ENCODE peak calls at places on chromosomes 7 and 10, in nine cellular contexts. One of them, this sample, is unnamed.

GRCh38 chr7:50217961-50218360 is 86.6 kb upstream of the IKZF1 start:
- DNase-seq in iris pigment epithelial cell: no peak
- DNase-seq in foreskin fibroblast: no peak
- DNase-seq in aorta: no peak
- DNase-seq in AG08395: no peak
- DNase-seq in D341Med: no peak
- DNase-seq in activated CD4-positive, alpha-beta memory T cell treated with anti-CD3 and anti-CD28 coated beads for 36 hours: no peak
- DNase-seq in fibroblast of pulmonary artery: no peak
- DNase-seq in activated CD4-positive, alpha-beta T cell treated with anti-CD3 and anti-CD28 coated beads, Interleukin-2, amount 50 U/mL, for 24 hours: no peak
- DNase-seq in this sample: no peak

GRCh38 chr10:49615721-49616120 is 1.9 kb downstream of the CHAT start:
- DNase-seq in aorta: peak
- DNase-seq in iris pigment epithelial cell: no peak
- DNase-seq in activated CD4-positive, alpha-beta T cell treated with anti-CD3 and anti-CD28 coated beads, Interleukin-2, amount 50 U/mL, for 24 hours: no peak
- DNase-seq in foreskin fibroblast: no peak
- DNase-seq in activated CD4-positive, alpha-beta memory T cell treated with anti-CD3 and anti-CD28 coated beads for 36 hours: no peak
- DNase-seq in D341Med: no peak
- DNase-seq in AG08395: no peak
- DNase-seq in fibroblast of pulmonary artery: no peak
- DNase-seq in this sample: no peak

GRCh38 chr7:107953924-107954303 is 49.0 kb downstream of the LAMB1 start:
- DNase-seq in AG08395: no peak
- DNase-seq in foreskin fibroblast: peak
- DNase-seq in activated CD4-positive, alpha-beta T cell treated with anti-CD3 and anti-CD28 coated beads, Interleukin-2, amount 50 U/mL, for 24 hours: no peak
- DNase-seq in activated CD4-positive, alpha-beta memory T cell treated with anti-CD3 and anti-CD28 coated beads for 36 hours: no peak
- DNase-seq in D341Med: no peak
- DNase-seq in fibroblast of pulmonary artery: peak
- DNase-seq in iris pigment epithelial cell: no peak
- DNase-seq in aorta: no peak
- DNase-seq in this sample: no peak

GRCh38 chr7:19557726-19558470 is 150.9 kb downstream of the POLR1F start:
- DNase-seq in AG08395: no peak
- DNase-seq in fibroblast of pulmonary artery: no peak
- DNase-seq in D341Med: no peak
- DNase-seq in activated CD4-positive, alpha-beta T cell treated with anti-CD3 and anti-CD28 coated beads, Interleukin-2, amount 50 U/mL, for 24 hours: no peak
- DNase-seq in activated CD4-positive, alpha-beta memory T cell treated with anti-CD3 and anti-CD28 coated beads for 36 hours: no peak
- DNase-seq in foreskin fibroblast: no peak
- DNase-seq in aorta: no peak
- DNase-seq in iris pigment epithelial cell: peak
- DNase-seq in this sample: no peak

GRCh38 chr10:71575446-71575845 is 144.1 kb downstream of the C10orf105 start:
- DNase-seq in D341Med: no peak
- DNase-seq in activated CD4-positive, alpha-beta memory T cell treated with anti-CD3 and anti-CD28 coated beads for 36 hours: no peak
- DNase-seq in foreskin fibroblast: no peak
- DNase-seq in fibroblast of pulmonary artery: no peak
- DNase-seq in aorta: no peak
- DNase-seq in activated CD4-positive, alpha-beta T cell treated with anti-CD3 and anti-CD28 coated beads, Interleukin-2, amount 50 U/mL, for 24 hours: no peak
- DNase-seq in iris pigment epithelial cell: no peak
- DNase-seq in AG08395: no peak
- DNase-seq in this sample: no peak

GRCh38 chr10:78768041-78768569 is 300.7 kb upstream of the ZMIZ1 start:
- DNase-seq in fibroblast of pulmonary artery: no peak
- DNase-seq in foreskin fibroblast: no peak
- DNase-seq in AG08395: no peak
- DNase-seq in iris pigment epithelial cell: no peak
- DNase-seq in D341Med: no peak
- DNase-seq in activated CD4-positive, alpha-beta memory T cell treated with anti-CD3 and anti-CD28 coated beads for 36 hours: peak
- DNase-seq in activated CD4-positive, alpha-beta T cell treated with anti-CD3 and anti-CD28 coated beads, Interleukin-2, amount 50 U/mL, for 24 hours: no peak
- DNase-seq in aorta: no peak
- DNase-seq in this sample: no peak

GRCh38 chr7:96407427-96407826 is 85.5 kb upstream of the SLC25A13 start:
- DNase-seq in foreskin fibroblast: peak
- DNase-seq in aorta: no peak
- DNase-seq in fibroblast of pulmonary artery: no peak
- DNase-seq in activated CD4-positive, alpha-beta memory T cell treated with anti-CD3 and anti-CD28 coated beads for 36 hours: no peak
- DNase-seq in activated CD4-positive, alpha-beta T cell treated with anti-CD3 and anti-CD28 coated beads, Interleukin-2, amount 50 U/mL, for 24 hours: no peak
- DNase-seq in AG08395: no peak
- DNase-seq in D341Med: no peak
- DNase-seq in iris pigment epithelial cell: peak
- DNase-seq in this sample: no peak

GRCh38 chr7:71752171-71752935 is 620.4 kb downstream of the GALNT17 start:
- DNase-seq in iris pigment epithelial cell: peak
- DNase-seq in fibroblast of pulmonary artery: peak
- DNase-seq in aorta: peak
- DNase-seq in D341Med: peak
- DNase-seq in AG08395: peak
- DNase-seq in activated CD4-positive, alpha-beta memory T cell treated with anti-CD3 and anti-CD28 coated beads for 36 hours: peak
- DNase-seq in foreskin fibroblast: no peak
- DNase-seq in activated CD4-positive, alpha-beta T cell treated with anti-CD3 and anti-CD28 coated beads, Interleukin-2, amount 50 U/mL, for 24 hours: peak
- DNase-seq in this sample: peak

GRCh38 chr7:1301054-1301811 is 68.6 kb downstream of the UNCX start:
- DNase-seq in D341Med: peak
- DNase-seq in AG08395: no peak
- DNase-seq in activated CD4-positive, alpha-beta memory T cell treated with anti-CD3 and anti-CD28 coated beads for 36 hours: no peak
- DNase-seq in aorta: no peak
- DNase-seq in activated CD4-positive, alpha-beta T cell treated with anti-CD3 and anti-CD28 coated beads, Interleukin-2, amount 50 U/mL, for 24 hours: no peak
- DNase-seq in iris pigment epithelial cell: no peak
- DNase-seq in fibroblast of pulmonary artery: no peak
- DNase-seq in foreskin fibroblast: no peak
- DNase-seq in this sample: no peak

GRCh38 chr7:14233026-14233897 is 243.8 kb upstream of the ETV1 start:
- DNase-seq in aorta: no peak
- DNase-seq in foreskin fibroblast: peak
- DNase-seq in AG08395: peak
- DNase-seq in activated CD4-positive, alpha-beta memory T cell treated with anti-CD3 and anti-CD28 coated beads for 36 hours: no peak
- DNase-seq in D341Med: no peak
- DNase-seq in activated CD4-positive, alpha-beta T cell treated with anti-CD3 and anti-CD28 coated beads, Interleukin-2, amount 50 U/mL, for 24 hours: no peak
- DNase-seq in iris pigment epithelial cell: peak
- DNase-seq in fibroblast of pulmonary artery: peak
- DNase-seq in this sample: no peak

GRCh38 chr10:71283410-71283809 is 35.6 kb upstream of the SLC29A3 start:
- DNase-seq in fibroblast of pulmonary artery: no peak
- DNase-seq in AG08395: no peak
- DNase-seq in foreskin fibroblast: no peak
- DNase-seq in activated CD4-positive, alpha-beta T cell treated with anti-CD3 and anti-CD28 coated beads, Interleukin-2, amount 50 U/mL, for 24 hours: no peak
- DNase-seq in aorta: no peak
- DNase-seq in activated CD4-positive, alpha-beta memory T cell treated with anti-CD3 and anti-CD28 coated beads for 36 hours: no peak
- DNase-seq in iris pigment epithelial cell: no peak
- DNase-seq in D341Med: no peak
- DNase-seq in this sample: no peak

GRCh38 chr7:107614425-107614824 is 34.4 kb downstream of the BCAP29 start:
- DNase-seq in fibroblast of pulmonary artery: peak
- DNase-seq in iris pigment epithelial cell: peak
- DNase-seq in foreskin fibroblast: peak
- DNase-seq in activated CD4-positive, alpha-beta T cell treated with anti-CD3 and anti-CD28 coated beads, Interleukin-2, amount 50 U/mL, for 24 hours: no peak
- DNase-seq in activated CD4-positive, alpha-beta memory T cell treated with anti-CD3 and anti-CD28 coated beads for 36 hours: no peak
- DNase-seq in AG08395: peak
- DNase-seq in aorta: no peak
- DNase-seq in D341Med: no peak
- DNase-seq in this sample: no peak

GRCh38 chr7:2405601-2406345 is 2.4 kb downstream of the CHST12 start:
- DNase-seq in AG08395: no peak
- DNase-seq in D341Med: no peak
- DNase-seq in iris pigment epithelial cell: no peak
- DNase-seq in activated CD4-positive, alpha-beta memory T cell treated with anti-CD3 and anti-CD28 coated beads for 36 hours: peak
- DNase-seq in foreskin fibroblast: no peak
- DNase-seq in fibroblast of pulmonary artery: no peak
- DNase-seq in activated CD4-positive, alpha-beta T cell treated with anti-CD3 and anti-CD28 coated beads, Interleukin-2, amount 50 U/mL, for 24 hours: peak
- DNase-seq in aorta: no peak
- DNase-seq in this sample: no peak

GRCh38 chr7:120259382-120259781 is 13.6 kb upstream of the KCND2 start:
- DNase-seq in aorta: no peak
- DNase-seq in AG08395: no peak
- DNase-seq in fibroblast of pulmonary artery: peak
- DNase-seq in iris pigment epithelial cell: peak
- DNase-seq in activated CD4-positive, alpha-beta T cell treated with anti-CD3 and anti-CD28 coated beads, Interleukin-2, amount 50 U/mL, for 24 hours: no peak
- DNase-seq in D341Med: no peak
- DNase-seq in foreskin fibroblast: no peak
- DNase-seq in activated CD4-positive, alpha-beta memory T cell treated with anti-CD3 and anti-CD28 coated beads for 36 hours: no peak
- DNase-seq in this sample: no peak

GRCh38 chr7:10655031-10655430 is 318.6 kb upstream of the PHF14 start:
- DNase-seq in activated CD4-positive, alpha-beta memory T cell treated with anti-CD3 and anti-CD28 coated beads for 36 hours: no peak
- DNase-seq in foreskin fibroblast: no peak
- DNase-seq in D341Med: no peak
- DNase-seq in aorta: no peak
- DNase-seq in fibroblast of pulmonary artery: no peak
- DNase-seq in activated CD4-positive, alpha-beta T cell treated with anti-CD3 and anti-CD28 coated beads, Interleukin-2, amount 50 U/mL, for 24 hours: no peak
- DNase-seq in iris pigment epithelial cell: no peak
- DNase-seq in AG08395: no peak
- DNase-seq in this sample: no peak

GRCh38 chr10:43137701-43137970 is 609 bp upstream of the CSGALNACT2 start:
- DNase-seq in activated CD4-positive, alpha-beta memory T cell treated with anti-CD3 and anti-CD28 coated beads for 36 hours: peak
- DNase-seq in fibroblast of pulmonary artery: peak
- DNase-seq in activated CD4-positive, alpha-beta T cell treated with anti-CD3 and anti-CD28 coated beads, Interleukin-2, amount 50 U/mL, for 24 hours: no peak
- DNase-seq in aorta: peak
- DNase-seq in iris pigment epithelial cell: peak
- DNase-seq in foreskin fibroblast: peak
- DNase-seq in D341Med: peak
- DNase-seq in AG08395: peak
- DNase-seq in this sample: peak